ENCODE peak calls at places on chromosomes 7 and 10, in seven cellular contexts. One of them, this sample, is unnamed.

GRCh38 chr10:24568042-24568441 is 155.6 kb downstream of the ARHGAP21 start:
- DNase-seq in ACHN: no peak
- DNase-seq in NCI-H1092 treated with DMSO at 0.1 percent for 48 hours: no peak
- DNase-seq in activated naive CD8-positive, alpha-beta T cell treated with anti-CD3 and anti-CD28 coated beads, Interleukin-2, amount 10 ng/mL, durations not matched to agents 7 days and 5 days: no peak
- DNase-seq in T-cell: no peak
- DNase-seq in A172: no peak
- DNase-seq in HEK293T: no peak
- DNase-seq in this sample: no peak

GRCh38 chr7:1137517-1138167 is 22.4 kb downstream of the ZFAND2A start:
- DNase-seq in T-cell: no peak
- DNase-seq in activated naive CD8-positive, alpha-beta T cell treated with anti-CD3 and anti-CD28 coated beads, Interleukin-2, amount 10 ng/mL, durations not matched to agents 7 days and 5 days: no peak
- DNase-seq in HEK293T: no peak
- DNase-seq in NCI-H1092 treated with DMSO at 0.1 percent for 48 hours: peak; percentile 48
- DNase-seq in ACHN: no peak
- DNase-seq in A172: peak; percentile 30
- DNase-seq in this sample: no peak

GRCh38 chr7:150876817-150877526 is 24.7 kb downstream of the AOC1 start:
- DNase-seq in A172: peak; percentile 11
- DNase-seq in activated naive CD8-positive, alpha-beta T cell treated with anti-CD3 and anti-CD28 coated beads, Interleukin-2, amount 10 ng/mL, durations not matched to agents 7 days and 5 days: no peak
- DNase-seq in T-cell: peak; percentile 26
- DNase-seq in ACHN: peak; percentile 87
- DNase-seq in HEK293T: peak; percentile 93
- DNase-seq in NCI-H1092 treated with DMSO at 0.1 percent for 48 hours: peak; percentile 91
- DNase-seq in this sample: peak; percentile 96

GRCh38 chr10:68600041-68600778 is 40.1 kb downstream of the TET1 start:
- DNase-seq in ACHN: peak; percentile 73
- DNase-seq in A172: peak; percentile 83
- DNase-seq in activated naive CD8-positive, alpha-beta T cell treated with anti-CD3 and anti-CD28 coated beads, Interleukin-2, amount 10 ng/mL, durations not matched to agents 7 days and 5 days: peak; percentile 74
- DNase-seq in HEK293T: peak; percentile 78
- DNase-seq in NCI-H1092 treated with DMSO at 0.1 percent for 48 hours: peak; percentile 89
- DNase-seq in T-cell: peak; percentile 17
- DNase-seq in this sample: peak; percentile 94

GRCh38 chr10:86905429-86905828 is 52.0 kb downstream of the MMRN2 start:
- DNase-seq in A172: no peak
- DNase-seq in ACHN: no peak
- DNase-seq in HEK293T: no peak
- DNase-seq in T-cell: no peak
- DNase-seq in NCI-H1092 treated with DMSO at 0.1 percent for 48 hours: no peak
- DNase-seq in activated naive CD8-positive, alpha-beta T cell treated with anti-CD3 and anti-CD28 coated beads, Interleukin-2, amount 10 ng/mL, durations not matched to agents 7 days and 5 days: no peak
- DNase-seq in this sample: no peak

GRCh38 chr10:79424221-79425073 is 21.0 kb downstream of the ZCCHC24 start:
- DNase-seq in T-cell: no peak
- DNase-seq in HEK293T: no peak
- DNase-seq in NCI-H1092 treated with DMSO at 0.1 percent for 48 hours: no peak
- DNase-seq in ACHN: no peak
- DNase-seq in A172: no peak
- DNase-seq in activated naive CD8-positive, alpha-beta T cell treated with anti-CD3 and anti-CD28 coated beads, Interleukin-2, amount 10 ng/mL, durations not matched to agents 7 days and 5 days: no peak
- DNase-seq in this sample: no peak

GRCh38 chr7:83517026-83517700 is 131.8 kb downstream of the SEMA3E start:
- DNase-seq in HEK293T: no peak
- DNase-seq in NCI-H1092 treated with DMSO at 0.1 percent for 48 hours: peak; percentile 19
- DNase-seq in A172: no peak
- DNase-seq in T-cell: no peak
- DNase-seq in activated naive CD8-positive, alpha-beta T cell treated with anti-CD3 and anti-CD28 coated beads, Interleukin-2, amount 10 ng/mL, durations not matched to agents 7 days and 5 days: no peak
- DNase-seq in ACHN: peak; percentile 62
- DNase-seq in this sample: no peak

GRCh38 chr7:135147899-135148721 is at the start of gene TMEM140:
- DNase-seq in HEK293T: no peak
- DNase-seq in NCI-H1092 treated with DMSO at 0.1 percent for 48 hours: no peak
- DNase-seq in A172: peak; percentile 40
- DNase-seq in activated naive CD8-positive, alpha-beta T cell treated with anti-CD3 and anti-CD28 coated beads, Interleukin-2, amount 10 ng/mL, durations not matched to agents 7 days and 5 days: peak; percentile 63
- DNase-seq in ACHN: peak; percentile 85
- DNase-seq in T-cell: peak; percentile 71
- DNase-seq in this sample: no peak

GRCh38 chr10:11578802-11579255 is 32.6 kb downstream of the USP6NL start:
- DNase-seq in HEK293T: no peak
- DNase-seq in ACHN: no peak
- DNase-seq in A172: no peak
- DNase-seq in T-cell: no peak
- DNase-seq in activated naive CD8-positive, alpha-beta T cell treated with anti-CD3 and anti-CD28 coated beads, Interleukin-2, amount 10 ng/mL, durations not matched to agents 7 days and 5 days: no peak
- DNase-seq in NCI-H1092 treated with DMSO at 0.1 percent for 48 hours: no peak
- DNase-seq in this sample: no peak